ENCODE peak calls at places on chromosomes 13 and 19, in four cellular contexts. X is prostate gland, L is A549, C is sigmoid colon. I is an unnamed sample.

GRCh38 chr19:14381689-14382474 is 638 bp downstream of the ADGRE5 start:
- DNase-seq in C (peak), X (no peak), L (peak), I (no peak)

GRCh38 chr13:114110091-114110829 is 22.2 kb downstream of the RASA3 start:
- DNase-seq in X (no peak), L (peak), C (peak), I (no peak)

GRCh38 chr19:12940897-12941296 is 2.5 kb downstream of the CALR start:
- DNase-seq in C (no peak), L (no peak), X (no peak), I (no peak)

GRCh38 chr19:33430674-33431277 is 57.3 kb downstream of the CEBPG start:
- DNase-seq in L (peak), X (peak), C (peak), I (no peak)

GRCh38 chr19:632228-633067 is 889 bp downstream of the POLRMT start:
- DNase-seq in X (no peak), C (no peak), L (peak), I (no peak)

GRCh38 chr13:49214917-49215376 is 5.2 kb upstream of the MLNR start:
- DNase-seq in C (no peak), X (peak), L (peak), I (no peak)

GRCh38 chr13:29472317-29472961 is 123.0 kb downstream of the SLC7A1 start:
- DNase-seq in X (peak), L (peak), C (no peak), I (no peak)

GRCh38 chr13:58238972-58239773 is 607.6 kb downstream of the PCDH17 start:
- DNase-seq in X (no peak), L (no peak), C (no peak), I (no peak)

GRCh38 chr13:52738719-52739467 is 727 bp downstream of the CNMD start:
- DNase-seq in C (no peak), L (no peak), X (no peak), I (no peak)

GRCh38 chr19:49222011-49222410 is 64.4 kb downstream of the TRPM4 start:
- DNase-seq in L (no peak), C (no peak), X (no peak), I (no peak)

GRCh38 chr13:80359459-80360297 is 18.8 kb upstream of the SPRY2 start:
- DNase-seq in C (no peak), X (no peak), L (no peak), I (no peak)

GRCh38 chr19:13275016-13275722 is 125.0 kb downstream of the IER2 start:
- DNase-seq in X (no peak), C (no peak), L (no peak), I (no peak)

GRCh38 chr19:30587869-30588268 is 215.7 kb downstream of the ZNF536 start:
- DNase-seq in C (no peak), L (no peak), X (no peak), I (no peak)

GRCh38 chr19:45569619-45570421 is 14.8 kb downstream of the OPA3 start:
- DNase-seq in X (peak), L (peak), C (no peak), I (no peak)

GRCh38 chr13:73440296-73440895 is 381.6 kb downstream of the KLF5 start:
- DNase-seq in L (peak), X (no peak), C (no peak), I (no peak)

GRCh38 chr19:10395853-10396355 is 7.4 kb downstream of the CDC37 start:
- DNase-seq in C (no peak), X (no peak), L (no peak), I (no peak)

GRCh38 chr13:99922631-99923404 is 48.7 kb downstream of the ZIC5 start:
- DNase-seq in C (no peak), X (peak), L (no peak), I (no peak)

GRCh38 chr13:64234255-64234654 is 2818.6 kb upstream of the PCDH20 start:
- DNase-seq in L (no peak), X (no peak), C (no peak), I (no peak)

GRCh38 chr19:2770055-2771013 is 12.7 kb downstream of the SGTA start:
- DNase-seq in X (no peak), C (peak), L (no peak), I (no peak)

GRCh38 chr13:74246398-74246975 is 112.3 kb upstream of the KLF12 start:
- DNase-seq in L (no peak), C (peak), X (no peak), I (no peak)

GRCh38 chr19:995051-995827 is 5.0 kb upstream of the GRIN3B start:
- DNase-seq in L (no peak), X (no peak), C (no peak), I (no peak)

GRCh38 chr19:10408511-10409291 is 5.4 kb upstream of the CDC37 start:
- DNase-seq in L (no peak), C (no peak), X (no peak), I (no peak)

GRCh38 chr19:14197882-14198281 is 8.1 kb downstream of the ADGRL1 start:
- DNase-seq in L (no peak), X (no peak), C (no peak), I (no peak)

GRCh38 chr13:73720216-73720840 is 413.9 kb downstream of the KLF12 start:
- DNase-seq in X (no peak), L (no peak), C (no peak), I (no peak)

GRCh38 chr13:67390462-67391093 is 160.4 kb upstream of the PCDH9 start:
- DNase-seq in L (peak), X (no peak), C (no peak), I (no peak)

GRCh38 chr13:98203641-98204326 is 26.7 kb upstream of the RNF113B start:
- DNase-seq in L (no peak), X (no peak), C (no peak), I (no peak)

GRCh38 chr13:75372923-75373841 is 108.8 kb downstream of the TBC1D4 start:
- DNase-seq in L (no peak), C (no peak), X (no peak), I (no peak)

GRCh38 chr19:35266149-35266903 is 2.4 kb upstream of the USF2 start:
- DNase-seq in L (no peak), C (no peak), X (no peak), I (no peak)

GRCh38 chr13:99553033-99553432 is 51.8 kb downstream of the TM9SF2 start:
- DNase-seq in X (no peak), L (no peak), C (no peak), I (no peak)

GRCh38 chr19:37933965-37934364 is 27.0 kb downstream of the SIPA1L3 start:
- DNase-seq in X (no peak), L (peak), C (no peak), I (no peak)

GRCh38 chr19:35476149-35476548 is 14.1 kb downstream of the KRTDAP start:
- DNase-seq in L (peak), C (no peak), X (no peak), I (no peak)

GRCh38 chr13:51153527-51153926 is 42.5 kb upstream of the C13orf42 start:
- DNase-seq in C (no peak), X (no peak), L (no peak), I (no peak)

GRCh38 chr19:35153701-35154534 is 617 bp upstream of the FXYD5 start:
- DNase-seq in C (peak), X (no peak), L (peak), I (no peak)

GRCh38 chr19:40701758-40702157 is 11.3 kb upstream of the NUMBL start:
- DNase-seq in L (no peak), X (no peak), C (no peak), I (no peak)

GRCh38 chr19:40700083-40700482 is 9.6 kb upstream of the NUMBL start:
- DNase-seq in L (no peak), C (no peak), X (no peak), I (no peak)

GRCh38 chr19:40704491-40705361 is 12.0 kb downstream of the COQ8B start:
- DNase-seq in X (no peak), L (no peak), C (no peak), I (no peak)

GRCh38 chr19:40703029-40703755 is 12.7 kb upstream of the NUMBL start:
- DNase-seq in X (no peak), L (no peak), C (no peak), I (no peak)

GRCh38 chr19:40702337-40703012 is 12.0 kb upstream of the NUMBL start:
- DNase-seq in L (peak), C (peak), X (no peak), I (no peak)
- TF ChIP-seq CTCF in L (peak), C (peak), X (no peak), I (no peak)

GRCh38 chr13:110509971-110510786 is 51.3 kb downstream of the RAB20 start:
- DNase-seq in X (no peak), L (no peak), C (no peak), I (no peak)

GRCh38 chr13:110511509-110512181 is 49.9 kb downstream of the RAB20 start:
- DNase-seq in L (no peak), C (peak), X (no peak), I (no peak)

GRCh38 chr13:110506859-110507566 is 54.5 kb downstream of the RAB20 start:
- DNase-seq in X (peak), C (peak), L (peak), I (no peak)

GRCh38 chr13:110507678-110508381 is 53.7 kb downstream of the RAB20 start:
- DNase-seq in L (no peak), X (no peak), C (no peak), I (no peak)

DNA sequence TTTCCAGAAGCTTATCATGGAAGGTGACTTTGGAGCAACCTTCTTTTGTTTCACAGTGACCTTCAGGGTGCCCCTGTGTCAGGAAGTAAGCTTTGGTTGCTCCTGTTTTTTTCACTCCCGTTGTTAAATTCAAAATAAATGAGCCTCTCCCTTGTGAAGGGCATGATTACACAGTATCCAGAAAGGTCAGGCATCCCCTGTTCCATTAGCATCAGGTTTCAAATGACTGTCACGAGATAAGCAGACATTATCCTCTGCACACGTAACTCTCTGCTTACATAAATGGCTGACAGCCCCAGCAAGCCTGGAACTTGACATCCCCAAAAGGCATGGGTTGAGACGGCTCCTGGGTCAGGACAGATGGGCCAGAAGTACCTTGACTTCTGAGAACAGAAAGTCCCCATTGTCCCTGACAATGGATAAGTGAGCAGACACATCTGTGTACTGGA is 52.0 kb downstream of the RAB20 start:
- DNase-seq in X (no peak), C (no peak), L (no peak), I (no peak)
- TF ChIP-seq POLR2A in X (no peak), C (no peak), L (no peak), I (no peak)

GRCh38 chr19:5983367-5983955 is 5.5 kb upstream of the RANBP3 start:
- DNase-seq in C (no peak), L (no peak), X (no peak), I (no peak)
- TF ChIP-seq CTCF in C (no peak), L (no peak), X (no peak), I (no peak)

DNA sequence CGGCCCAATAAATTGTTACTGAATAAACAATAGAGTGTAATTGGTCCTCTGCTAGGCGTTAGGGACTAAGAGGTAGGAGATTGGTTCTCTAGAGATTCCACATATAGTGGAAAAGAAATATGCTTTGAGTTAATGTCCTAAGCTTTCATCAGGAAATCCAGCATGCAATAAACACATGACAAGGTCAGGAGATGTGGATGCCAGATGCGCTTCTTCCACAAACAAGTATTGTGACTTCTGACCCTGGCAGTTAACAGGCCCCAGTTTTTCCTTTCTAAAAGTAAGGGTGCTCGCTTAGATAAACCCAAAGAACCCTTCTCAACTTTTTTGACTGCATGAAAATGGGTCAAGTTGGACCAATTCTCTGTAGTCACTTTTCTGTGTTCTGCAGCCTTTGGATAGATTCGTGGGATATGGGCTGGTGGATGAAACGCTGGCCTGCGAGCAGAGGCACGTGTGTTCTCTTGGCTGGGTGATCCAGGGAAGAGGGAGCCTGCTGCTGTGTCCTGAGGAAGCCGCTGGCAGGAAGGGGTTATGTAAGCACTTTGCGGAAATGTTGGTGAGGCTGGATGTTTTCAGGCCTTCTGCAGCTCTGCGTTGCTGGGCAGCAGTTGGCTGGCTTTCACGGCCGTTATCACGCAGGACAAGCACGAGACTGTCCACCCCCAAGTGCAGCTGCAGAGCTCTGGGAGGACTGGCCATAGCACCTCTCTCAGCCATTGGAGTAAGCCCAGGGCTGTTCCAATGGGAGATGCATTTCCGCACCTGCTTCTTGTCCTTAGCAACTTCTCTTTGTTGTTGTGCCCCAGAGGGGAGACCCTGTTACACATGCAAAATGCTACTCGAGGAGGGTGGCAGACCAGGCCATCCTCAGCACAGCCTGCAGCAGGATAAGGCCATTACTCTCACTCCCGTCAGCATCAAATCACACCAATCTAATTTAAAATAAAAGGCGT is 146.8 kb upstream of the SOX21 start:
- DNase-seq in X (no peak), C (peak), L (no peak), I (no peak)
- TF ChIP-seq POLR2A in X (no peak), C (no peak), L (no peak), I (no peak)

I was measured in vagina.